ENCODE peak calls at places on chromosomes 11 and 22, in five cellular contexts. V is left ventricle myocardium inferior, E is K562, U is brain microvascular endothelial cell, K is astrocyte of the spinal cord. H is an unnamed sample.

GRCh38 chr11:124817036-124817435 is 16.8 kb upstream of the MSANTD2 start:
- DNase-seq in U (no peak), E (no peak), V (no peak), K (no peak), H (no peak)

GRCh38 chr11:102603091-102603490 is 22.0 kb downstream of the MMP20 start:
- DNase-seq in E (no peak), U (peak), V (no peak), K (peak), H (no peak)

GRCh38 chr11:73290536-73290935 is 17.5 kb upstream of the ARHGEF17 start:
- DNase-seq in U (no peak), V (no peak), E (no peak), K (no peak), H (no peak)

GRCh38 chr11:3199537-3200295 is 18.9 kb downstream of the MRGPRG start:
- DNase-seq in K (no peak), V (no peak), U (no peak), E (no peak), H (no peak)

GRCh38 chr11:47783087-47783610 is 16.0 kb upstream of the FNBP4 start:
- DNase-seq in V (no peak), U (no peak), E (no peak), K (no peak), H (no peak)

GRCh38 chr11:27076121-27076589 is 35.5 kb downstream of the BBOX1 start:
- DNase-seq in E (no peak), K (peak), V (no peak), U (peak), H (no peak)

GRCh38 chr22:27937453-27937852 is 18.4 kb upstream of the PITPNB start:
- DNase-seq in V (no peak), U (no peak), E (no peak), K (no peak), H (no peak)

GRCh38 chr11:109026891-109027489 is 362.1 kb downstream of the DDX10 start:
- DNase-seq in E (no peak), U (no peak), K (peak), V (no peak), H (no peak)

GRCh38 chr11:73218106-73218829 is at the start of gene P2RY2:
- DNase-seq in U (no peak), V (peak), E (no peak), K (no peak), H (no peak)

GRCh38 chr11:86919557-86920210 is 35.5 kb downstream of the FZD4 start:
- DNase-seq in V (no peak), E (peak), U (peak), K (peak), H (peak)

GRCh38 chr22:35900483-35901168 is 128.0 kb downstream of the RBFOX2 start:
- DNase-seq in V (no peak), U (peak), E (no peak), K (peak), H (no peak)

GRCh38 chr11:2139118-2139490 is at the start of gene IGF2:
- DNase-seq in V (no peak), E (peak), U (no peak), K (no peak), H (no peak)

GRCh38 chr11:94131363-94132115 is 2.9 kb downstream of the PANX1 start:
- DNase-seq in E (no peak), U (no peak), K (no peak), V (no peak), H (no peak)

GRCh38 chr22:39634530-39635399 is 64.2 kb downstream of the CACNA1I start:
- DNase-seq in U (peak), K (peak), V (no peak), E (peak), H (peak)

GRCh38 chr11:117010808-117011540 is 87.3 kb downstream of the SIK3 start:
- DNase-seq in V (no peak), K (peak), U (peak), E (no peak), H (peak)

GRCh38 chr11:110182886-110183285 is 89.7 kb downstream of the ZC3H12C start:
- DNase-seq in E (no peak), V (no peak), U (no peak), K (peak), H (no peak)

GRCh38 chr11:707817-708420 is 1.9 kb downstream of the EPS8L2 start:
- DNase-seq in V (no peak), U (no peak), E (no peak), K (no peak), H (no peak)
- H3K4me3 ChIP-seq in V (no peak), U (no peak), E (no peak), K (no peak), H (no peak)

GRCh38 chr22:47014636-47014930 is 252.1 kb downstream of the TBC1D22A start:
- DNase-seq in V (no peak), U (no peak), K (no peak), E (no peak), H (no peak)

GRCh38 chr22:47011131-47011854 is 248.8 kb downstream of the TBC1D22A start:
- DNase-seq in K (no peak), E (no peak), V (no peak), U (no peak), H (no peak)

GRCh38 chr22:47013861-47014635 is 251.6 kb downstream of the TBC1D22A start:
- DNase-seq in K (no peak), V (no peak), U (no peak), E (no peak), H (no peak)

GRCh38 chr22:47014946-47015345 is 252.5 kb downstream of the TBC1D22A start:
- DNase-seq in K (no peak), U (no peak), E (no peak), V (no peak), H (no peak)

GRCh38 chr22:47012589-47013365 is 250.3 kb downstream of the TBC1D22A start:
- DNase-seq in K (peak), V (no peak), U (peak), E (peak), H (no peak)
- TF ChIP-seq CTCF in K (peak), V (peak), U (peak), E (no peak), H (peak)

GRCh38 chr11:65420506-65421203 is 1.9 kb upstream of the NEAT1 start:
- DNase-seq in K (peak), V (no peak), E (no peak), U (no peak), H (no peak)
- H3K4me3 ChIP-seq in K (peak), V (peak), E (peak), U (peak), H (peak)

GRCh38 chr11:123507043-123507442 is 77.0 kb downstream of the GRAMD1B start:
- DNase-seq in K (peak), V (no peak), E (no peak), U (no peak), H (no peak)

GRCh38 chr11:123516238-123516637 is 86.2 kb downstream of the GRAMD1B start:
- DNase-seq in E (no peak), V (no peak), K (no peak), U (no peak), H (no peak)

GRCh38 chr11:123509737-123510578 is 79.9 kb downstream of the GRAMD1B start:
- DNase-seq in E (no peak), U (peak), K (peak), V (no peak), H (no peak)

GRCh38 chr11:123510579-123510905 is 80.5 kb downstream of the GRAMD1B start:
- DNase-seq in V (no peak), K (no peak), E (no peak), U (no peak), H (no peak)

GRCh38 chr11:123511037-123511870 is 81.2 kb downstream of the GRAMD1B start:
- DNase-seq in V (peak), K (peak), U (peak), E (peak), H (peak)
- TF ChIP-seq CTCF in V (peak), K (peak), U (peak), E (peak), H (peak)

DNA sequence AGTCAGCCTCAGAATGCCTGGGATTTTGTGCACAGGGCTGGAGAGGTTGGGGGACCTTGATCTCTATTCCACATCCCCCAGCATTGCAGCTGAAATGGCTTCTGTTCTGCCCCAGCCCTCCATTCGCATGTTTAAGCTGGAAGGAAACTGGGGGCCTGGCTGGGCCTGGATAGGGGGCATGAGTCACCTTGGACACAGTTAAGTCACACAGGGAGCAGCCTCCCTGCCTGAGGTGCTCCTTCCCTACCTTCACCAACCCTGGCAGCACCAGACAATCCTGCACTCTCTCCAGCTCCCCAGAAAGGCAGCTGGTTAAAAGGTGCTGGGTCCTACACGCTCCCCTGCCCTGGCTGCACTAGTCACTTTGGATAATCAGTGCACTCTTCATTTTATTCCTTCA is 763 bp downstream of the SMIM45 start:
- DNase-seq in E (no peak), K (no peak), U (no peak), V (no peak), H (no peak)
- H3K4me3 ChIP-seq in E (no peak), K (no peak), U (no peak), V (no peak), H (no peak)

DNA sequence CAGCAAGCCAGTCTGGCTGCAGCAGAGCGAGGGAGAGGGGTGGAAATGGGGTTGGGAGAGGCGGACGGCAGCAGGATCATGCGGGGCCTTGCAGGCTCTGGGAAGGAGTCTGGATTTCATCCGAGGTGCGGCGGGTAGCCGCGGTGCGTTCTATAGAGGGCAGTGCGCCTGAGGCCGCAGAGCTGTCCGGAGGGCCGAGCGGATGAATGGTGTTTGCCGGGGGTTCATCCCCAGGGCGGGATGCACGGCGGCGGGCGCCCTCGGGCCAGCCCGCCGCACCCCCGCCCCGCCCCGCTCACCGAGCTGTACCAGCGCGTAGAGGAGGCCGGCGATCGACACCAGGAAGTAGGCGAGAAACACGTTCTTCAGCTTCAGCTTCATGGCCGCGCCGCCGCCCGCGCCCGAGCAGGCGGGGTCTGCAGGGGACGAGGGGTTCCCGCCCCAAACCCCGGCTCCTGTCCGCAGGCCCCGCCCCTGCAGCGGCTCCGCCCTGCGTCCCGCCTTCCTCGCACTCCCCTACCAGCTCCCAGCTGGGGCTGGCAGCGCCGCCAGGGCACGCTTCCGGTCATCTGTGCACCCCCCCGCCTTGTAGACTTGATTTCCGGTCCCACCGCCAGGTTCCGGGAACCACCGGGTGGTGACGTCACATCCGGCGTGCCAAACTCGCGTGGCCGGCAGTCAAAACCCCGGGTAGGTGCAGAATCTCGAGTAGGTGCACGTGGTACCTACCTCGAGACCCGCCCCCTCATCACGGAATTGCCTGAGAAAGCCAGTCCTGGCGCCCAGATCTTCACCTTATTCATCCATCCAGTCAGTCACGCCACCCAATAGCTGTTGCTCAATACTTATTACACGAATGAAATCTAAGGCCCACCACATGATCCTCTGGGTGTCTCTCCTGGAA is at the start of gene B3GAT3:
- DNase-seq in V (peak), E (peak), U (peak), K (peak), H (peak)
- TF ChIP-seq CTCF in V (peak), E (no peak), U (peak), K (peak), H (no peak)

GRCh38 chr11:69136471-69136870 is 19.3 kb upstream of the SMIM38 start:
- DNase-seq in K (no peak), E (no peak), V (no peak), U (no peak), H (no peak)
- H3K4me3 ChIP-seq in K (no peak), E (no peak), V (no peak), U (no peak), H (no peak)

GRCh38 chr11:121649798-121650197 is 197.0 kb upstream of the SORL1-AS1 start:
- DNase-seq in U (no peak), K (no peak), E (no peak), V (no peak), H (no peak)

GRCh38 chr11:121645596-121645995 is 192.8 kb upstream of the SORL1-AS1 start:
- DNase-seq in E (no peak), K (no peak), V (no peak), U (no peak), H (no peak)

GRCh38 chr11:121651267-121651625 is 198.5 kb upstream of the SORL1-AS1 start:
- DNase-seq in E (no peak), K (no peak), U (no peak), V (no peak), H (no peak)

GRCh38 chr11:121650520-121651266 is 197.9 kb upstream of the SORL1-AS1 start:
- DNase-seq in V (no peak), K (no peak), U (no peak), E (no peak), H (no peak)

DNA sequence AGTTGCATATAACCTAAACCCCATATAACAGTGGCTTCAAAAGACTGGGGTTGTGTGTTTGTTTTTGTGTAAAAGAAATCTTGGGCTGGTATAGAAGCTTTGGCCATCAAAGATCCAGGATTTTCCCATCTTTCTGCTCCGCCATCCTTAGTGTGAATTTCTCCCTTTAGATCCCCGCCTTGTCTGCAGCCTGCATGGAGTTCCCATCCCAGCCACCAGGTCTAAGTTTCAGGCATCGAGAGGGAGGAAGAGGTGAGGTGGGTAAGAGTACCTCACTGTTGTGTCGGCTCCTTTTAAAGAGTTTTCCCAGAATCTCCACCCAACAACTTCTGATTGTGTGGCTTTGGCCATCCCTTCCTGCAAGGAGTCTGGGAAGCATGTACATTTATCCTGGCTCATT is 195.5 kb upstream of the SORL1-AS1 start:
- DNase-seq in E (no peak), V (no peak), K (no peak), U (no peak), H (no peak)
- TF ChIP-seq CTCF in E (no peak), V (no peak), K (peak), U (peak), H (no peak)

GRCh38 chr11:11220786-11221185 is 132.3 kb downstream of the CSNK2A3 start:
- DNase-seq in U (no peak), K (no peak), E (no peak), V (no peak), H (no peak)

GRCh38 chr11:11215058-11215815 is 137.8 kb downstream of the CSNK2A3 start:
- DNase-seq in K (no peak), E (no peak), V (no peak), U (no peak), H (no peak)

GRCh38 chr11:11217555-11218286 is 135.3 kb downstream of the CSNK2A3 start:
- DNase-seq in K (no peak), E (no peak), V (no peak), U (no peak), H (no peak)

GRCh38 chr11:11215944-11216343 is 137.1 kb downstream of the CSNK2A3 start:
- DNase-seq in K (no peak), U (no peak), E (no peak), V (no peak), H (no peak)

GRCh38 chr11:11218287-11218986 is 134.6 kb downstream of the CSNK2A3 start:
- DNase-seq in U (no peak), V (peak), E (no peak), K (no peak), H (no peak)
- H3K4me3 ChIP-seq in U (no peak), V (no peak), E (no peak), K (no peak), H (no peak)